ENCODE peak calls at places on chromosomes 2 and 18, in nine cellular contexts. M, T, E, G, I, U, F, Q and R are unnamed samples.
A peak's percentile ranks its signal among the peaks of the same experiment; 100 is the strongest.

GRCh38 chr2:149082781-149083180 is 44.3 kb downstream of the LYPD6B start:
- DNase-seq in M (peak; percentile 27), U (no peak), E (no peak), I (no peak), F (no peak), G (no peak), T (no peak), Q (no peak), R (no peak)

GRCh38 chr18:49168970-49169619 is 218.3 kb upstream of the SMAD7 start:
- DNase-seq in U (no peak), T (no peak), F (no peak), E (no peak), I (no peak), M (peak; percentile 8), Q (no peak), G (peak; percentile 6), R (no peak)

GRCh38 chr2:217106650-217107014 is 246.8 kb upstream of the TNP1 start:
- DNase-seq in Q (peak; percentile 68), M (peak; percentile 75), U (no peak), F (peak; percentile 26), I (no peak), T (no peak), E (no peak), G (no peak), R (no peak)

GRCh38 chr2:131058905-131059304 is 34.4 kb downstream of the FAM168B start:
- DNase-seq in E (no peak), I (no peak), M (no peak), F (no peak), G (no peak), T (no peak), U (no peak), Q (no peak), R (no peak)

GRCh38 chr2:151644580-151644979 is 89.7 kb downstream of the NEB start:
- DNase-seq in U (no peak), Q (no peak), G (no peak), I (no peak), E (no peak), M (no peak), F (no peak), T (no peak), R (no peak)

GRCh38 chr2:187264612-187265011 is 183.4 kb downstream of the CALCRL start:
- DNase-seq in F (no peak), T (no peak), M (no peak), U (no peak), E (peak; percentile 18), I (no peak), G (no peak), Q (no peak), R (no peak)

GRCh38 chr2:176911-177310 is 86.9 kb downstream of the SH3YL1 start:
- DNase-seq in T (no peak), M (no peak), G (no peak), Q (no peak), E (no peak), F (peak; percentile 64), U (no peak), I (no peak), R (no peak)

GRCh38 chr2:158045362-158045761 is 56.3 kb upstream of the UPP2 start:
- DNase-seq in F (no peak), U (no peak), G (no peak), I (no peak), Q (no peak), M (peak; percentile 72), E (no peak), T (no peak), R (no peak)

GRCh38 chr2:63488118-63488713 is 100.1 kb downstream of the WDPCP start:
- DNase-seq in G (peak; percentile 33), I (no peak), M (peak; percentile 56), E (peak; percentile 11), Q (peak; percentile 30), U (peak; percentile 18), T (no peak), F (no peak), R (no peak)

GRCh38 chr2:111100765-111101162 is 19.9 kb upstream of the BCL2L11 start:
- DNase-seq in G (peak; percentile 48), T (no peak), F (no peak), M (peak; percentile 5), Q (no peak), U (no peak), E (no peak), I (no peak), R (no peak)

GRCh38 chr2:215435809-215436704 is at the start of gene FN1:
- DNase-seq in Q (peak; percentile 95), T (peak; percentile 24), I (peak; percentile 98), E (peak; percentile 90), M (peak; percentile 97), F (peak; percentile 76), U (peak; percentile 90), G (peak; percentile 84), R (peak; percentile 51)

GRCh38 chr2:79935771-79936657 is 368.5 kb downstream of the LRRTM1 start:
- DNase-seq in M (peak; percentile 92), G (no peak), E (peak; percentile 60), Q (peak; percentile 72), T (no peak), U (peak; percentile 47), F (no peak), I (peak; percentile 25), R (no peak)

DNA sequence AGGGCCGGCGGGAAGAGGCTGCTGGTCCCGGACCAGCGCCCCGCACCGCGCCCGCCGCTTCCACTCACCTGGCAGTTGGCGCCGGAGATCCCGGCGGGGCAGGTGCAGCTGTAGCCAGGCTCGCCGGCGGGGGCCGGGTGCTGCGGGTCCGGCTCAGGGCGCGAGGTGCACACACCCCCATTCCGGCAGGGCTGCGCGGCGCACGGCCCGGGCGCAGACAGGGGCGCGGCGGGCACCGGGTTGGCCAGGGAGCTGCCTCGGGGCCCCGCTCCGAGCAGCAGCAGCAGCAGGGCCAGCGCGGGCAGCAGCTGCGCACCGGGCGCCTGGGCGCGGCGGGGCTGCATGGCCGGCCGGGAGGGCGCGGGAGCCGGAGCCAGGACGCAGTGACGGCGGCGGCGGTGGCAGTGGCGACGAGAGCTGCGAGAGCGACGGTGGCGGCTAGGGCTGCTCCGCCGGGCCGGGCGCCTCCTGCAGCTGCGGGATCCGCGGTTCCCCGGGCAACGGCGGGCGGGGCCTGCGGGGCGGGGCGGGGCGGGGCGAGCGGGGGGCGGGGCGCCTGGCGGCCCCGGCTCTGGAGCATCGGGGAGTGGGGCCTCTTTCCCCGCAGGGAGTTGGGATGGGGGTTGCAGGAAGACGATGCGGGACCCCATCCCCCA is at the start of gene DNER:
- DNase-seq in G (peak; percentile 88), Q (no peak), M (peak; percentile 72), F (no peak), T (peak; percentile 37), E (peak; percentile 52), U (peak; percentile 83), I (no peak), R (no peak)
- TF ChIP-seq CTCF in G (no peak), Q (no peak), M (no peak), F (no peak), T (no peak), E (no peak), U (no peak), I (no peak), R (no peak)

GRCh38 chr2:113228351-113228750 is 50.4 kb downstream of the PAX8 start:
- DNase-seq in T (no peak), E (no peak), Q (no peak), M (no peak), U (no peak), G (no peak), F (no peak), I (no peak), R (no peak)

GRCh38 chr2:113225505-113226259 is 51.9 kb downstream of the PSD4 start:
- DNase-seq in Q (peak; percentile 40), F (no peak), I (no peak), E (no peak), U (peak; percentile 57), T (no peak), M (peak; percentile 83), G (no peak), R (no peak)

GRCh38 chr2:113226462-113226861 is 52.3 kb downstream of the PAX8 start:
- DNase-seq in Q (no peak), G (no peak), M (no peak), F (no peak), I (no peak), U (no peak), T (no peak), E (no peak), R (no peak)

GRCh38 chr2:113227698-113228097 is 51.0 kb downstream of the PAX8 start:
- DNase-seq in E (no peak), U (no peak), F (no peak), T (no peak), M (no peak), G (no peak), Q (no peak), I (no peak), R (no peak)

DNA sequence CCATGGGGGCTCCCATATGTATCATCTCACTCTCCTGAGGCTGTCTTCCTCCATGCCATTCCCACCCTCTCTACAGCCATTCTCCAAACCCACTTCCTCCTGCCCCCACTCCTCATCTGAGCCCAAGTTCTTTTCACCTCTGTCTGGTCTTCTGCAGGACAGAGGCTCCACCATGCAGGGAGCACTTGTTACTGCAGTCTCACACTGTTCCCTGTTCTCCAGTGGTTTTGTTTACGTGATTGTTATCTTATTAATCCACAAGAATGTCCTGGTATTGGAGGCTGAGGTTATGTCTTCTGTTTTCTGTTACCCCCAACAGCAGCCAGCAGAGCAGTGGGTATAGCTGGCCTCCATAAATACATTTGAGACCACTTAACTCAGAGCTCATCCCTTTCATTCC is 51.4 kb downstream of the PAX8 start:
- DNase-seq in G (no peak), U (no peak), T (no peak), F (no peak), Q (no peak), E (no peak), M (no peak), I (no peak), R (no peak)
- TF ChIP-seq CTCF in G (no peak), U (no peak), T (no peak), F (no peak), Q (no peak), E (no peak), M (no peak), I (no peak), R (no peak)

DNA sequence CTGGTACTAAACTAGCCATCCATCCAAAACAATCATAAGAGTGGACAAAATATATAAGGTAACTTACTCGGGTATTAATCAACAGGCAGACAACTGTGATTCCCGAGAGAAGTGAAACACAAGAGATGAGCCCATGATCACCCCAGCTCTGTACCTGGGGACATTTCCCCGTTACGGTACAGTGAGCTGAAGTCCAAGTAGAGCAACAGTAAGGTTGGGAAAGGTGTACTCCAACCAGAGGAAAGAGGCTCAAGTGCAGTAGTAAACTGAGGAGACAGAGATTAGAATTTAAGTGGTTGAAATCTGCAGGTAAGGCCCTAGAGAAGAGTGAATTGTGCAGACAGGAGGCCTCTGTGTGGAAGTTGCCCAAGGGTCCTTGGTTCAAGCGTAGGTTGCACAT is 30.5 kb upstream of the CHAC2 start:
- DNase-seq in G (no peak), M (no peak), E (no peak), F (no peak), Q (no peak), U (no peak), I (no peak), T (no peak), R (no peak)
- TF ChIP-seq CTCF in G (no peak), M (no peak), E (no peak), F (no peak), Q (no peak), U (no peak), I (no peak), T (no peak), R (no peak)

DNA sequence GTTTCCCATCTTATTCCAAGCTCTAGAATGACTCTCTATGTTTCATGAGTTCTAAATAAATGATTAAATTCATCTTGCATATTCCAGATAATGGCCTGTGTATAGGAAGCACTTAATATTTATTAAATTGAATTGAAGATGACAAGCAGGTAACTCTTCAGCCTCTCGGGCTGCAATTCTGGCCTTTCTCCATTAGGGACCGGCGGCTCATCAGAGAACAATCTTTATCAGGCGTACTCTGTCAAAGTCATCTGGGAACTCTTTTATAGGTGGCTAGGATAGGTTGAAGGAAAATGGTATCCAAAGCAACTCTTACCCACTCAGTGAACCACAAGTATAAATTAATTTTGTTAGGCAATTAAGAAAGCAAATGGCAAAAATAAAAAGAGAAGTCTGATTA is 308.5 kb downstream of the NOL4 start:
- DNase-seq in T (no peak), I (no peak), U (no peak), Q (no peak), F (no peak), G (no peak), E (no peak), M (peak; percentile 54), R (no peak)
- TF ChIP-seq CTCF in T (no peak), I (no peak), U (peak; percentile 44), Q (no peak), F (no peak), G (no peak), E (no peak), M (peak; percentile 55), R (no peak)